ENCODE peak calls at places on chromosome 14, in four cellular contexts. Q is WTC11, M is NCI-H69, A is sciatic nerve. J is an unnamed sample.

GRCh38 chr14:23537351-23538048 is 14.1 kb downstream of the ZFHX2 start:
- DNase-seq in Q (peak; percentile 83), M (no peak), A (no peak), J (no peak)

GRCh38 chr14:30572237-30572636 is 13.3 kb downstream of the G2E3 start:
- DNase-seq in Q (no peak), M (no peak), A (no peak), J (no peak)

GRCh38 chr14:91369628-91370445 is 47.8 kb downstream of the CCDC88C start:
- DNase-seq in Q (no peak), M (peak; percentile 91), A (no peak), J (no peak)

GRCh38 chr14:88831285-88831684 is 6.8 kb downstream of the TTC8 start:
- DNase-seq in Q (no peak), M (peak; percentile 14), A (no peak), J (no peak)

GRCh38 chr14:105332352-105332874 is 17.9 kb downstream of the PACS2 start:
- DNase-seq in Q (no peak), M (no peak), A (no peak), J (peak; percentile 67)

GRCh38 chr14:104656014-104656714 is 33.3 kb upstream of the INF2 start:
- DNase-seq in Q (no peak), M (peak; percentile 89), A (no peak), J (no peak)

GRCh38 chr14:72518809-72519377 is 375.0 kb downstream of the DPF3 start:
- DNase-seq in Q (no peak), M (no peak), A (no peak), J (no peak)

GRCh38 chr14:62143235-62143634 is 381.0 kb downstream of the SNAPC1 start:
- DNase-seq in Q (no peak), M (no peak), A (no peak), J (no peak)

GRCh38 chr14:105941226-105942166 is 415.1 kb downstream of the TMEM121 start:
- DNase-seq in Q (no peak), M (no peak), A (no peak), J (peak; percentile 54)

GRCh38 chr14:21100931-21101330 is at the start of gene TMEM253:
- DNase-seq in Q (no peak), M (no peak), A (no peak), J (no peak)

GRCh38 chr14:95362180-95362494 is 42.4 kb upstream of the CLMN start:
- DNase-seq in Q (peak; percentile 42), M (no peak), A (no peak), J (no peak)

GRCh38 chr14:59698793-59699192 is 122.2 kb upstream of the CCDC175 start:
- DNase-seq in Q (no peak), M (no peak), A (no peak), J (no peak)

GRCh38 chr14:76926521-76927251 is 100.5 kb downstream of the LRRC74A start:
- DNase-seq in Q (no peak), M (peak; percentile 84), A (peak; percentile 70), J (no peak)

GRCh38 chr14:30657606-30658163 is 35.6 kb downstream of the SCFD1 start:
- DNase-seq in Q (no peak), M (peak; percentile 21), A (no peak), J (no peak)

GRCh38 chr14:84926656-84927055 is 603.3 kb upstream of the FLRT2 start:
- DNase-seq in Q (no peak), M (no peak), A (no peak), J (no peak)

GRCh38 chr14:35333347-35333730 is 41.2 kb downstream of the PSMA6 start:
- DNase-seq in Q (peak; percentile 20), M (no peak), A (no peak), J (no peak)

GRCh38 chr14:89027097-89027740 is 202.8 kb downstream of the TTC8 start:
- DNase-seq in Q (peak; percentile 75), M (peak; percentile 80), A (peak; percentile 68), J (no peak)

GRCh38 chr14:103576371-103577024 is 13.7 kb downstream of the COA8 start:
- DNase-seq in Q (peak; percentile 36), M (peak; percentile 75), A (peak; percentile 89), J (peak; percentile 96)

GRCh38 chr14:64745511-64746041 is 41.4 kb downstream of the PLEKHG3 start:
- DNase-seq in Q (no peak), M (no peak), A (no peak), J (no peak)

GRCh38 chr14:94322648-94323570 is at the start of gene SERPINA6:
- DNase-seq in Q (no peak), M (peak; percentile 87), A (no peak), J (no peak)

GRCh38 chr14:30462358-30462757 is 96.6 kb upstream of the G2E3 start:
- DNase-seq in Q (no peak), M (peak; percentile 34), A (no peak), J (no peak)

GRCh38 chr14:96192975-96193805 is 11.4 kb upstream of the BDKRB2 start:
- DNase-seq in Q (no peak), M (peak; percentile 67), A (no peak), J (no peak)

GRCh38 chr14:21003788-21004346 is 4.8 kb downstream of the SLC39A2 start:
- DNase-seq in Q (no peak), M (no peak), A (no peak), J (no peak)

GRCh38 chr14:104385189-104386135 is 194.1 kb upstream of the C14orf180 start:
- DNase-seq in Q (peak; percentile 9), M (peak; percentile 22), A (peak; percentile 44), J (peak; percentile 45)

GRCh38 chr14:104119119-104119699 is 19.2 kb upstream of the KIF26A start:
- DNase-seq in Q (peak; percentile 10), M (no peak), A (peak; percentile 50), J (peak; percentile 62)

GRCh38 chr14:59101441-59101840 is 87.0 kb upstream of the DAAM1 start:
- DNase-seq in Q (no peak), M (no peak), A (no peak), J (no peak)

GRCh38 chr14:49512571-49512970 is 73.6 kb downstream of the RPS29 start:
- DNase-seq in Q (no peak), M (no peak), A (no peak), J (no peak)

GRCh38 chr14:68840454-68840853 is 47.6 kb upstream of the ZFP36L1 start:
- DNase-seq in Q (no peak), M (no peak), A (no peak), J (no peak)

GRCh38 chr14:50397461-50398196 is 948 bp upstream of the CDKL1 start:
- DNase-seq in Q (no peak), M (peak; percentile 70), A (no peak), J (no peak)

GRCh38 chr14:104184911-104185499 is 46.6 kb downstream of the KIF26A start:
- DNase-seq in Q (no peak), M (peak; percentile 81), A (no peak), J (no peak)